ENCODE peak calls at places on chromosomes 16 and 17, in four cellular contexts. R is activated T-cell treated with anti-CD3 and anti-CD28 coated beads, Interleukin-2, amount 50 U/mL, for 48 hours; U is left lung; M is fibroblast of the aortic adventitia. Q is an unnamed sample.

GRCh38 chr16:23999663-24000062 is 163.9 kb downstream of the PRKCB start:
- DNase-seq in R (peak; percentile 83), U (no peak), M (no peak), Q (no peak)

GRCh38 chr17:39740357-39741111 is 2.8 kb downstream of the GRB7 start:
- DNase-seq in R (no peak), U (no peak), M (peak; percentile 37), Q (no peak)

GRCh38 chr16:19179890-19180490 is 11.9 kb downstream of the SYT17 start:
- DNase-seq in R (peak; percentile 65), U (peak; percentile 71), M (peak; percentile 33), Q (no peak)

GRCh38 chr17:9905902-9906301 is 831 bp upstream of the RCVRN start:
- DNase-seq in R (peak; percentile 46), U (no peak), M (no peak), Q (no peak)

GRCh38 chr16:19765860-19766553 is 47.9 kb downstream of the IQCK start:
- DNase-seq in R (no peak), U (peak; percentile 60), M (peak; percentile 39), Q (no peak)

GRCh38 chr16:2070576-2071453 is 23.0 kb downstream of the TSC2 start:
- DNase-seq in R (no peak), U (no peak), M (no peak), Q (no peak)

GRCh38 chr16:30904114-30904780 is 7.8 kb downstream of the CTF1 start:
- DNase-seq in R (no peak), U (no peak), M (no peak), Q (no peak)

GRCh38 chr16:12426122-12426521 is 377.6 kb downstream of the CPPED1 start:
- DNase-seq in R (no peak), U (no peak), M (peak; percentile 3), Q (no peak)

GRCh38 chr17:80921159-80921558 is 70.5 kb upstream of the CHMP6 start:
- DNase-seq in R (no peak), U (peak; percentile 23), M (no peak), Q (no peak)

GRCh38 chr16:17224350-17224749 is 246.4 kb downstream of the XYLT1 start:
- DNase-seq in R (no peak), U (no peak), M (no peak), Q (no peak)

GRCh38 chr17:16923097-16923903 is 48.6 kb downstream of the TNFRSF13B start:
- DNase-seq in R (no peak), U (peak; percentile 22), M (no peak), Q (no peak)

GRCh38 chr17:71900830-71901229 is 220.0 kb upstream of the SOX9 start:
- DNase-seq in R (no peak), U (no peak), M (no peak), Q (no peak)

GRCh38 chr17:44065668-44066203 is 735 bp downstream of the LSM12 start:
- DNase-seq in R (peak; percentile 55), U (no peak), M (peak; percentile 17), Q (no peak)

GRCh38 chr17:37392024-37392590 is 14.5 kb downstream of the ACACA start:
- DNase-seq in R (no peak), U (no peak), M (peak; percentile 82), Q (no peak)

GRCh38 chr16:66923247-66923851 is 2.0 kb downstream of the RRAD start:
- DNase-seq in R (no peak), U (no peak), M (peak; percentile 77), Q (no peak)

GRCh38 chr17:58576679-58577367 is 62.4 kb upstream of the MTMR4 start:
- DNase-seq in R (no peak), U (no peak), M (no peak), Q (no peak)

GRCh38 chr16:87484487-87485331 is 8.1 kb downstream of the ZCCHC14 start:
- DNase-seq in R (no peak), U (no peak), M (no peak), Q (no peak)

GRCh38 chr16:12260119-12260646 is 283.6 kb downstream of the SNX29 start:
- DNase-seq in R (no peak), U (no peak), M (no peak), Q (no peak)

GRCh38 chr17:73744411-73744810 is 100.2 kb upstream of the SDK2 start:
- DNase-seq in R (no peak), U (no peak), M (no peak), Q (no peak)

GRCh38 chr17:35731239-35731931 is at the start of gene RASL10B:
- DNase-seq in R (peak; percentile 74), U (no peak), M (no peak), Q (no peak)

GRCh38 chr17:2138318-2138717 is 83.4 kb downstream of the HIC1 start:
- DNase-seq in R (peak; percentile 29), U (no peak), M (no peak), Q (peak; percentile 12)

GRCh38 chr16:15055141-15056053 is 477 bp downstream of the NTAN1 start:
- DNase-seq in R (no peak), U (peak; percentile 65), M (peak; percentile 37), Q (peak; percentile 41)

GRCh38 chr16:29148867-29149272 is 164.0 kb downstream of the LAT start:
- DNase-seq in R (peak; percentile 69), U (peak; percentile 79), M (no peak), Q (peak; percentile 75)

GRCh38 chr17:70621593-70621992 is 452.3 kb downstream of the KCNJ2 start:
- DNase-seq in R (no peak), U (no peak), M (no peak), Q (no peak)

GRCh38 chr16:82096641-82097040 is 61.6 kb downstream of the HSD17B2 start:
- DNase-seq in R (no peak), U (no peak), M (no peak), Q (no peak)

GRCh38 chr16:23406546-23407240 is 46.3 kb downstream of the COG7 start:
- DNase-seq in R (no peak), U (no peak), M (no peak), Q (no peak)

GRCh38 chr16:48559462-48560211 is 50.3 kb downstream of the N4BP1 start:
- DNase-seq in R (no peak), U (no peak), M (no peak), Q (no peak)